ENCODE peak calls at places on chromosomes 13 and 19, in six cellular contexts. One of them, this sample, is unnamed.

GRCh38 chr19:17429661-17430101 is 9.8 kb downstream of the MVB12A start:
- DNase-seq in body of pancreas: no peak
- DNase-seq in activated B cell treated with CpG ODN at 0.5 μM for 24 hours: no peak
- DNase-seq in GM13976: no peak
- DNase-seq in testis: peak
- DNase-seq in psoas muscle: peak
- DNase-seq in this sample: no peak

GRCh38 chr19:48632692-48633147 is 4.5 kb downstream of the DBP start:
- DNase-seq in GM13976: no peak
- DNase-seq in activated B cell treated with CpG ODN at 0.5 μM for 24 hours: no peak
- DNase-seq in body of pancreas: no peak
- DNase-seq in psoas muscle: no peak
- DNase-seq in testis: peak
- DNase-seq in this sample: peak

GRCh38 chr13:98386632-98387031 is 190.3 kb downstream of the STK24 start:
- DNase-seq in testis: no peak
- DNase-seq in activated B cell treated with CpG ODN at 0.5 μM for 24 hours: no peak
- DNase-seq in body of pancreas: no peak
- DNase-seq in psoas muscle: no peak
- DNase-seq in GM13976: no peak
- DNase-seq in this sample: no peak

GRCh38 chr19:6999938-7000732 is 21.1 kb downstream of the MBD3L2B start:
- DNase-seq in activated B cell treated with CpG ODN at 0.5 μM for 24 hours: no peak
- DNase-seq in psoas muscle: no peak
- DNase-seq in body of pancreas: no peak
- DNase-seq in GM13976: no peak
- DNase-seq in testis: no peak
- DNase-seq in this sample: no peak

GRCh38 chr13:61779456-61779855 is 363.8 kb upstream of the PCDH20 start:
- DNase-seq in activated B cell treated with CpG ODN at 0.5 μM for 24 hours: no peak
- DNase-seq in body of pancreas: no peak
- DNase-seq in GM13976: no peak
- DNase-seq in testis: no peak
- DNase-seq in psoas muscle: no peak
- DNase-seq in this sample: no peak

GRCh38 chr13:46894534-46894906 is 2.3 kb downstream of the HTR2A start:
- DNase-seq in testis: no peak
- DNase-seq in psoas muscle: no peak
- DNase-seq in activated B cell treated with CpG ODN at 0.5 μM for 24 hours: no peak
- DNase-seq in GM13976: no peak
- DNase-seq in body of pancreas: no peak
- DNase-seq in this sample: no peak

GRCh38 chr13:112741835-112742570 is 52.2 kb downstream of the ATP11A start:
- DNase-seq in body of pancreas: no peak
- DNase-seq in GM13976: no peak
- DNase-seq in activated B cell treated with CpG ODN at 0.5 μM for 24 hours: no peak
- DNase-seq in testis: no peak
- DNase-seq in psoas muscle: no peak
- DNase-seq in this sample: no peak

GRCh38 chr19:14536926-14537692 is 7.7 kb downstream of the TECR start:
- DNase-seq in body of pancreas: peak
- DNase-seq in psoas muscle: peak
- DNase-seq in activated B cell treated with CpG ODN at 0.5 μM for 24 hours: no peak
- DNase-seq in testis: peak
- DNase-seq in GM13976: peak
- DNase-seq in this sample: no peak

GRCh38 chr13:73167046-73167820 is 108.4 kb downstream of the KLF5 start:
- DNase-seq in psoas muscle: no peak
- DNase-seq in body of pancreas: no peak
- DNase-seq in GM13976: no peak
- DNase-seq in activated B cell treated with CpG ODN at 0.5 μM for 24 hours: no peak
- DNase-seq in testis: no peak
- DNase-seq in this sample: no peak

GRCh38 chr19:33275559-33275932 is 26.8 kb downstream of the CEBPA start:
- DNase-seq in activated B cell treated with CpG ODN at 0.5 μM for 24 hours: no peak
- DNase-seq in body of pancreas: no peak
- DNase-seq in psoas muscle: no peak
- DNase-seq in GM13976: no peak
- DNase-seq in testis: no peak
- DNase-seq in this sample: no peak

GRCh38 chr19:45152504-45153338 is 8.1 kb downstream of the NKPD1 start:
- DNase-seq in GM13976: peak
- DNase-seq in testis: peak
- DNase-seq in body of pancreas: peak
- DNase-seq in psoas muscle: peak
- DNase-seq in activated B cell treated with CpG ODN at 0.5 μM for 24 hours: peak
- DNase-seq in this sample: no peak

GRCh38 chr19:30172643-30173242 is 199.4 kb upstream of the ZNF536 start:
- DNase-seq in testis: no peak
- DNase-seq in GM13976: no peak
- DNase-seq in psoas muscle: no peak
- DNase-seq in body of pancreas: no peak
- DNase-seq in activated B cell treated with CpG ODN at 0.5 μM for 24 hours: no peak
- DNase-seq in this sample: no peak

GRCh38 chr19:50803633-50804419 is 13.6 kb downstream of the ACP4 start:
- DNase-seq in GM13976: peak
- DNase-seq in activated B cell treated with CpG ODN at 0.5 μM for 24 hours: no peak
- DNase-seq in testis: no peak
- DNase-seq in body of pancreas: no peak
- DNase-seq in psoas muscle: no peak
- DNase-seq in this sample: no peak

GRCh38 chr13:85993567-85993966 is 194.3 kb upstream of the SLITRK6 start:
- DNase-seq in testis: no peak
- DNase-seq in psoas muscle: no peak
- DNase-seq in body of pancreas: no peak
- DNase-seq in GM13976: no peak
- DNase-seq in activated B cell treated with CpG ODN at 0.5 μM for 24 hours: no peak
- DNase-seq in this sample: no peak

GRCh38 chr19:6253886-6254285 is 25.9 kb downstream of the MLLT1 start:
- DNase-seq in testis: no peak
- DNase-seq in psoas muscle: no peak
- DNase-seq in activated B cell treated with CpG ODN at 0.5 μM for 24 hours: no peak
- DNase-seq in GM13976: no peak
- DNase-seq in body of pancreas: no peak
- DNase-seq in this sample: no peak

GRCh38 chr19:54325194-54325621 is 12.2 kb upstream of the LILRA5 start:
- DNase-seq in body of pancreas: peak
- DNase-seq in activated B cell treated with CpG ODN at 0.5 μM for 24 hours: no peak
- DNase-seq in GM13976: peak
- DNase-seq in psoas muscle: no peak
- DNase-seq in testis: peak
- DNase-seq in this sample: no peak

GRCh38 chr19:10191347-10191746 is 3.4 kb downstream of the DNMT1 start:
- DNase-seq in body of pancreas: no peak
- DNase-seq in psoas muscle: no peak
- DNase-seq in GM13976: no peak
- DNase-seq in activated B cell treated with CpG ODN at 0.5 μM for 24 hours: no peak
- DNase-seq in testis: no peak
- DNase-seq in this sample: no peak

GRCh38 chr19:46546194-46546896 is 50.7 kb upstream of the PNMA8B start:
- DNase-seq in GM13976: peak
- DNase-seq in activated B cell treated with CpG ODN at 0.5 μM for 24 hours: no peak
- DNase-seq in body of pancreas: peak
- DNase-seq in testis: peak
- DNase-seq in psoas muscle: no peak
- DNase-seq in this sample: no peak

GRCh38 chr19:11018179-11018578 is 57.3 kb downstream of the SMARCA4 start:
- DNase-seq in psoas muscle: no peak
- DNase-seq in testis: no peak
- DNase-seq in GM13976: no peak
- DNase-seq in activated B cell treated with CpG ODN at 0.5 μM for 24 hours: no peak
- DNase-seq in body of pancreas: no peak
- DNase-seq in this sample: no peak

GRCh38 chr13:110301606-110302131 is 5.3 kb downstream of the COL4A1 start:
- DNase-seq in activated B cell treated with CpG ODN at 0.5 μM for 24 hours: no peak
- DNase-seq in GM13976: no peak
- DNase-seq in testis: no peak
- DNase-seq in psoas muscle: no peak
- DNase-seq in body of pancreas: no peak
- DNase-seq in this sample: no peak

GRCh38 chr19:9914315-9915207 is 21.8 kb downstream of the OLFM2 start:
- DNase-seq in body of pancreas: peak
- DNase-seq in GM13976: peak
- DNase-seq in testis: peak
- DNase-seq in psoas muscle: peak
- DNase-seq in activated B cell treated with CpG ODN at 0.5 μM for 24 hours: peak
- DNase-seq in this sample: no peak

GRCh38 chr13:101190337-101190736 is 226.0 kb downstream of the NALCN start:
- DNase-seq in testis: no peak
- DNase-seq in body of pancreas: no peak
- DNase-seq in GM13976: no peak
- DNase-seq in activated B cell treated with CpG ODN at 0.5 μM for 24 hours: no peak
- DNase-seq in psoas muscle: no peak
- DNase-seq in this sample: no peak

GRCh38 chr19:44625531-44626066 is 12.2 kb downstream of the IGSF23 start:
- DNase-seq in activated B cell treated with CpG ODN at 0.5 μM for 24 hours: no peak
- DNase-seq in psoas muscle: no peak
- DNase-seq in body of pancreas: no peak
- DNase-seq in testis: no peak
- DNase-seq in GM13976: no peak
- DNase-seq in this sample: no peak

GRCh38 chr19:8158411-8159074 is 9.2 kb upstream of the FBN3 start:
- DNase-seq in GM13976: peak
- DNase-seq in activated B cell treated with CpG ODN at 0.5 μM for 24 hours: no peak
- DNase-seq in body of pancreas: peak
- DNase-seq in psoas muscle: no peak
- DNase-seq in testis: peak
- DNase-seq in this sample: no peak

GRCh38 chr19:7482584-7483439 is 6.0 kb downstream of the PEX11G start:
- DNase-seq in testis: peak
- DNase-seq in activated B cell treated with CpG ODN at 0.5 μM for 24 hours: no peak
- DNase-seq in GM13976: no peak
- DNase-seq in psoas muscle: peak
- DNase-seq in body of pancreas: no peak
- DNase-seq in this sample: no peak

GRCh38 chr13:110109910-110110309 is 197.0 kb downstream of the COL4A1 start:
- DNase-seq in testis: peak
- DNase-seq in activated B cell treated with CpG ODN at 0.5 μM for 24 hours: no peak
- DNase-seq in body of pancreas: peak
- DNase-seq in psoas muscle: peak
- DNase-seq in GM13976: no peak
- DNase-seq in this sample: no peak

GRCh38 chr13:70849267-70849666 is 741.0 kb upstream of the KLHL1 start:
- DNase-seq in activated B cell treated with CpG ODN at 0.5 μM for 24 hours: no peak
- DNase-seq in body of pancreas: no peak
- DNase-seq in GM13976: no peak
- DNase-seq in psoas muscle: no peak
- DNase-seq in testis: no peak
- DNase-seq in this sample: no peak

GRCh38 chr19:3154957-3155736 is 19.3 kb downstream of the GNA15 start:
- DNase-seq in psoas muscle: peak
- DNase-seq in activated B cell treated with CpG ODN at 0.5 μM for 24 hours: peak
- DNase-seq in testis: peak
- DNase-seq in GM13976: peak
- DNase-seq in body of pancreas: peak
- DNase-seq in this sample: peak

GRCh38 chr13:25762795-25763377 is 288.9 kb downstream of the SHISA2 start:
- DNase-seq in body of pancreas: no peak
- DNase-seq in psoas muscle: no peak
- DNase-seq in activated B cell treated with CpG ODN at 0.5 μM for 24 hours: no peak
- DNase-seq in testis: no peak
- DNase-seq in GM13976: no peak
- DNase-seq in this sample: no peak

GRCh38 chr19:4208385-4209094 is 20.8 kb upstream of the EBI3 start:
- DNase-seq in body of pancreas: no peak
- DNase-seq in GM13976: peak
- DNase-seq in psoas muscle: no peak
- DNase-seq in testis: no peak
- DNase-seq in activated B cell treated with CpG ODN at 0.5 μM for 24 hours: no peak
- DNase-seq in this sample: no peak
- TF ChIP-seq CTCF in body of pancreas: no peak
- TF ChIP-seq CTCF in GM13976: peak
- TF ChIP-seq CTCF in psoas muscle: peak
- TF ChIP-seq CTCF in testis: peak
- TF ChIP-seq CTCF in activated B cell treated with CpG ODN at 0.5 μM for 24 hours: no peak
- TF ChIP-seq CTCF in this sample: peak

DNA sequence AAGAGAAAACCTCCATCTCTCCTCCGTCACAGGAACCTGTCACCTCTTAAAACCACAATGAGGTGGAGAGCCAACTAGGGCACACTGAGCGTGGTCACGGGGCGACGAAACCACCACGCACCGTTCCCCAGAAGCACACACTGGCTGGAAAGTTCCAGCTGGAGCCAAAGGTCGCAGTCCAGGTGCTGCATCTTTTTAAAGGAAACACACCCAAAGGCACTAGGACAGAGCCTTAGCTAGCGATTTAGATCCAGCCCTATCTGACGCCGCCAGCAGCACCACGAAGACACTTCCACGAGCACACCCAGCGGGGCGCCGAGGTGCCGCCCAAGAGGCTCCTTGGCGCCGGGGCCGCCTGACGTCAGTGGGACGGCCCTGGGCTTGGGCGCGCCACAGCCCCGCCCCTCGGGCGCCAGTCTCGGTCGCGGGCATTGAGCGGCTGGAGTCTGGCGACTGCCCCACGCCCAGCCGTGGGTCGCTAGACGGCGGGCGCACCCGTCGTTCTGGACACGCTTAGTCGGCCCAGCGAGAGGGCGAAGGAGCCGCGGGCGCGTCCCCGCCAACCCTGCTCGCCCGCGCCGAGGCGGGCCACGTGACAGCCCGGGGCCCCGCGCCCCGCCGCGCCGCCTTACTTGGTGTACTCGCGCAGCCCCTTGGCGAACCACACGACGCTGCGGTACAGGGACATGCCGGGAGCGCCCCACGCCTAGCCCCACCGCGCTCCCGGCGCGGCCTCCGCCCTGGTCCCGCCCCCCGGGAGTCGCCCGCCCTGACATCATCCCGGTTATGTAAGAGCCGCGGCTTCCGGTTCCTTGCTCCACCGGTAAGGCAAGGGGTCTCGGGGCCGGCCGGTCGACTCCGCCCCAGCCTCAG is at the start of gene DHRS12:
- DNase-seq in psoas muscle: peak
- DNase-seq in body of pancreas: peak
- DNase-seq in testis: peak
- DNase-seq in GM13976: peak
- DNase-seq in activated B cell treated with CpG ODN at 0.5 μM for 24 hours: peak
- DNase-seq in this sample: peak
- TF ChIP-seq CTCF in psoas muscle: no peak
- TF ChIP-seq CTCF in body of pancreas: no peak
- TF ChIP-seq CTCF in testis: no peak
- TF ChIP-seq CTCF in GM13976: no peak
- TF ChIP-seq CTCF in activated B cell treated with CpG ODN at 0.5 μM for 24 hours: no peak
- TF ChIP-seq CTCF in this sample: no peak

DNA sequence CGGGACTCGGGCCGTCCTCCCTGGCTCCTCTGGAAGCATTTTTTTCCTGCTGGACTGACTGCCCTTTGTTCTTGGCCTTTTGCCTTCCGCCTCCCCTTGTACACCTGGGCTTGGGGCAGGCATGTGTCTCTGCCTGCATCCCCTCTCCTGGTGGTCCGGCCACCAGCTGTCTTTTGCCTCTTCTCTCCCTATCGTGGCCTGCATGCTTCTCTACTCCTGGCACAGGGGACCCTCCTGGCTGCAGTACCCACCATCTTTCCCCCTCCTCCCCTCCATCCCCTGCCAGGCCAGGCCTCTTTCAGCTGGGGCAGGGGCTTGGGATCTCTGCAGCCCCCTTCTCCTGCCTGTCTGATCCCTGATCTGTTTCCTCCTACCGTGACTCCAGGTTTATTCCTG is 12.1 kb downstream of the WTIP start:
- DNase-seq in testis: no peak
- DNase-seq in activated B cell treated with CpG ODN at 0.5 μM for 24 hours: no peak
- DNase-seq in psoas muscle: no peak
- DNase-seq in GM13976: no peak
- DNase-seq in body of pancreas: no peak
- DNase-seq in this sample: no peak
- TF ChIP-seq CTCF in testis: no peak
- TF ChIP-seq CTCF in activated B cell treated with CpG ODN at 0.5 μM for 24 hours: no peak
- TF ChIP-seq CTCF in psoas muscle: no peak
- TF ChIP-seq CTCF in GM13976: no peak
- TF ChIP-seq CTCF in body of pancreas: no peak
- TF ChIP-seq CTCF in this sample: no peak

GRCh38 chr13:91045351-91046034 is 302.0 kb upstream of the MIR17HG start:
- DNase-seq in activated B cell treated with CpG ODN at 0.5 μM for 24 hours: no peak
- DNase-seq in testis: no peak
- DNase-seq in body of pancreas: no peak
- DNase-seq in psoas muscle: no peak
- DNase-seq in GM13976: peak
- DNase-seq in this sample: no peak
- TF ChIP-seq CTCF in activated B cell treated with CpG ODN at 0.5 μM for 24 hours: no peak
- TF ChIP-seq CTCF in testis: peak
- TF ChIP-seq CTCF in body of pancreas: peak
- TF ChIP-seq CTCF in psoas muscle: no peak
- TF ChIP-seq CTCF in GM13976: peak
- TF ChIP-seq CTCF in this sample: no peak

This sample was measured in CD14-positive monocyte.